ENCODE peak calls at places on chromosomes 16 and 17, in seven cellular contexts. U, M, K, A, Q, N and R are unnamed samples.
A peak's percentile ranks its signal among the peaks of the same experiment; 100 is the strongest.

GRCh38 chr17:1495265-1495664 is 2.8 kb upstream of the MYO1C start:
- DNase-seq in K (no peak), A (no peak), N (no peak), M (peak; percentile 57), U (no peak), Q (no peak), R (peak; percentile 81)

GRCh38 chr17:1724869-1725641 is 551 bp downstream of the WDR81 start:
- DNase-seq in Q (no peak), M (peak; percentile 36), A (no peak), N (no peak), K (peak; percentile 67), U (no peak), R (no peak)

GRCh38 chr16:78170360-78170928 is 71.0 kb downstream of the WWOX start:
- DNase-seq in M (no peak), A (no peak), N (no peak), K (no peak), U (no peak), Q (no peak), R (no peak)

GRCh38 chr16:4114257-4115208 is 1.7 kb downstream of the ADCY9 start:
- DNase-seq in K (no peak), M (no peak), U (no peak), A (no peak), N (no peak), Q (no peak), R (no peak)

GRCh38 chr16:56985288-56985961 is 3.9 kb upstream of the NLRC5 start:
- DNase-seq in K (peak; percentile 83), U (peak; percentile 63), N (peak; percentile 85), A (no peak), M (peak; percentile 89), Q (peak; percentile 48), R (peak; percentile 29)

GRCh38 chr16:88770459-88771293 is 14.3 kb downstream of the PIEZO1 start:
- DNase-seq in M (no peak), N (peak; percentile 80), Q (peak; percentile 63), K (peak; percentile 85), U (no peak), A (peak; percentile 70), R (peak; percentile 96)

GRCh38 chr17:75808905-75809621 is 24.5 kb downstream of the UNK start:
- DNase-seq in M (peak; percentile 83), A (no peak), N (peak; percentile 81), Q (no peak), K (peak; percentile 42), U (no peak), R (peak; percentile 96)

GRCh38 chr17:1713160-1713877 is 3.1 kb upstream of the TLCD2 start:
- DNase-seq in A (no peak), Q (no peak), K (no peak), U (no peak), N (no peak), M (no peak), R (no peak)

GRCh38 chr16:426115-426905 is 861 bp downstream of the RAB11FIP3 start:
- DNase-seq in A (no peak), K (no peak), Q (no peak), U (no peak), N (no peak), M (no peak), R (no peak)

GRCh38 chr17:59437766-59438165 is 106.3 kb downstream of the YPEL2 start:
- DNase-seq in M (no peak), K (no peak), Q (no peak), U (no peak), N (no peak), A (no peak), R (no peak)

GRCh38 chr16:88442811-88443576 is 10.1 kb upstream of the ZFPM1 start:
- DNase-seq in U (no peak), Q (peak; percentile 15), N (peak; percentile 55), A (peak; percentile 91), K (peak; percentile 77), M (no peak), R (no peak)

GRCh38 chr17:58400826-58401225 is 16.5 kb downstream of the RNF43 start:
- DNase-seq in Q (no peak), A (no peak), N (no peak), K (no peak), M (no peak), U (no peak), R (no peak)

GRCh38 chr17:18250259-18250658 is 8.3 kb downstream of the FLII start:
- DNase-seq in A (no peak), N (no peak), K (peak; percentile 80), Q (no peak), U (no peak), M (no peak), R (no peak)

GRCh38 chr16:72927199-72928088 is 120.5 kb downstream of the ZFHX3 start:
- DNase-seq in N (peak; percentile 84), A (no peak), M (no peak), U (no peak), Q (peak; percentile 78), K (no peak), R (no peak)

GRCh38 chr16:88931936-88932335 is 45.1 kb downstream of the CBFA2T3 start:
- DNase-seq in U (no peak), M (no peak), K (no peak), N (no peak), Q (no peak), A (no peak), R (no peak)

GRCh38 chr17:33260638-33261037 is 32.5 kb downstream of the ASIC2 start:
- DNase-seq in A (no peak), U (no peak), N (no peak), K (peak; percentile 68), M (no peak), Q (no peak), R (no peak)

GRCh38 chr17:74063439-74063838 is 140.0 kb upstream of the RPL38 start:
- DNase-seq in U (no peak), A (no peak), K (no peak), M (no peak), N (no peak), Q (no peak), R (no peak)

GRCh38 chr17:4332296-4332970 is 34.0 kb downstream of the UBE2G1 start:
- DNase-seq in K (no peak), A (no peak), U (no peak), N (no peak), Q (no peak), M (no peak), R (no peak)

GRCh38 chr16:68417711-68418301 is 30.5 kb downstream of the SMPD3 start:
- DNase-seq in K (peak; percentile 87), U (no peak), Q (no peak), A (peak; percentile 89), N (no peak), M (no peak), R (peak; percentile 83)

GRCh38 chr17:9725575-9725974 is 65.8 kb downstream of the DHRS7C start:
- DNase-seq in M (no peak), Q (no peak), N (peak; percentile 34), K (no peak), U (no peak), A (no peak), R (no peak)

GRCh38 chr17:45719335-45720071 is 64.6 kb upstream of the CRHR1 start:
- DNase-seq in Q (peak; percentile 15), M (no peak), K (no peak), U (peak; percentile 41), N (peak; percentile 47), A (no peak), R (peak; percentile 30)

GRCh38 chr16:75648265-75649076 is 898 bp downstream of the TERF2IP start:
- DNase-seq in K (peak; percentile 91), Q (peak; percentile 32), A (peak; percentile 90), U (peak; percentile 54), N (peak; percentile 76), M (peak; percentile 89), R (no peak)

GRCh38 chr16:17591655-17592405 is 121.1 kb upstream of the XYLT1 start:
- DNase-seq in A (no peak), U (no peak), K (no peak), M (no peak), Q (no peak), N (no peak), R (no peak)

GRCh38 chr17:12665263-12666210 is at the start of gene MYOCD:
- DNase-seq in N (peak; percentile 14), U (no peak), A (no peak), Q (peak; percentile 18), K (no peak), M (peak; percentile 37), R (no peak)

DNA sequence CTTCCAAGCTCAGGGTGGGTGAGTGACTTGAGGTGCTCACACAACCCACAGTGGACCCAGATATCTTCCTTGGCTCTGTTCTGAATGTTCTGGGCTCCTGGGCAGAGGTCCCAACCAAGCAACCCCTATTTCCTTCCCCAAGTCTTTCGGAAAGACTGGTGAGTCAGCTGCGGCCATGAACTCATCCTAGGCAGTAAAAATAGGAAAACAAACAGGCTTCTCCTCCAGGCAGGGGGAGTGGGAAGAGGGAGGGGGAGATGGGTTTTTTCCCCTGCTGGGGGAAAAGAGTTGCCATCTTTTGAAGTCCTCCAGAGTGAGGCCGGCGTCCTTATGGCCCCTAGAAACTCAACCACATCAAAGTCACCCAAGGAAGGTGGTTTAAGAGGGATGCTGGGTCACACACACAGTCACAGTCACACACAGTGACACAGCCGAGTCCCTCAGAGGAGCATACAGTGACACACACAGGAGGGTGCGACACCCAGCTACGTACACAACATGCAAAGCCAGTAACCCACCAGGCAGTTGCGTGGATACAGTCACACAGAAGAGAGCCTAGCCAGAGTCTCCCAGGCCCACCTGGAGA is 16.0 kb upstream of the DLX4 start:
- DNase-seq in K (no peak), U (no peak), A (no peak), M (no peak), Q (no peak), N (peak; percentile 44), R (no peak)
- H3K4me3 ChIP-seq in K (no peak overlapping the region), U (no peak overlapping the region), A (no peak overlapping the region), M (no peak overlapping the region), Q (no peak overlapping the region), N (no peak overlapping the region), R (no peak overlapping the region)

GRCh38 chr16:66961065-66961744 is at the start of gene CES3:
- DNase-seq in M (peak; percentile 38), A (peak; percentile 59), Q (peak; percentile 20), U (peak; percentile 29), N (peak; percentile 65), K (peak; percentile 88), R (no peak)
- TF ChIP-seq CTCF in M (peak; percentile 43), A (peak; percentile 57), Q (peak; percentile 80), U (peak; percentile 91), N (peak; percentile 89), K (peak; percentile 81), R (peak; percentile 92)

DNA sequence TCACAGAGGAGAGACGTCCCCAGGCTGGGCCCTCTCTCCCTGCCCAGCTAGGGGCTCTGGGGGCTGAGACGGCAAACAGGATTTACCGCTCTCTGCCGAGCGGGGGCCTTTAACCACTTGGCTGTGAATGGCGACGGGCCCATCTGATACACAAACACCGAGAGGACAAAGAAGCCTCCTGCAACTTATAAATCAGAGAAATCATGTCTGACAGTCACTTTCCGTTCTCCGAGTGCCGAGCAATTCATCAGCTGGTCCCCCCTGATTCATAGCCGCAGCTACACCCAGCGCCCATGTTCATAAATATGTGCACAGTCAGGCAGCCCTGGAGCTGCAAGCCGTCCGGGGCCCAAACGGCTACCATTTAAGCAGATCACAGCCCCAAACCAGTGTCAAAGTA is 154.4 kb downstream of the C16orf78 start:
- DNase-seq in N (peak; percentile 48), K (no peak), A (no peak), Q (no peak), M (no peak), U (no peak), R (no peak)
- H3K4me3 ChIP-seq in N (peak overlapping the region; percentile 24), K (no peak overlapping the region), A (peak overlapping the region; percentile 52), Q (peak overlapping the region; percentile 29), M (peak overlapping the region; percentile 36), U (no peak overlapping the region), R (no peak overlapping the region)

GRCh38 chr16:3087243-3087791 is 11.8 kb downstream of the ZSCAN10 start:
- DNase-seq in M (no peak), U (no peak), A (no peak), N (no peak), K (no peak), Q (no peak), R (no peak)
- TF ChIP-seq CTCF in M (no peak), U (no peak), A (no peak), N (peak; percentile 34), K (no peak), Q (peak; percentile 26), R (peak; percentile 22)